ENCODE peak calls at places on chromosomes 4 and X, in ten cellular contexts. M is MM.1S, S is HCT116, J is foreskin keratinocyte, O is upper lobe of right lung, I is endodermal cell, R is neuronal stem cell, H is OCI-LY7, Y is tibial artery, Q is PC-9. V is an unnamed sample.

GRCh38 chrX:77167993-77168392 is 279.2 kb upstream of the FGF16 start:
- DNase-seq in J (no peak), O (no peak), M (no peak), R (no peak), Y (peak), Q (no peak), H (no peak), I (no peak), S (no peak), V (no peak)

GRCh38 chrX:42694260-42694815 is 83.6 kb downstream of the PPP1R2C start:
- DNase-seq in H (no peak), O (no peak), Q (no peak), I (no peak), S (no peak), Y (no peak), R (no peak), M (no peak), J (peak), V (no peak)

GRCh38 chr4:143531368-143531767 is 17.9 kb downstream of the SMARCA5 start:
- DNase-seq in Q (no peak), Y (no peak), M (peak), J (no peak), I (no peak), O (no peak), S (no peak), R (no peak), H (peak), V (no peak)

GRCh38 chrX:153400146-153401132 is 711 bp downstream of the PNMA6E start:
- DNase-seq in Q (no peak), H (peak), J (peak), I (peak), Y (no peak), R (peak), O (peak), M (peak), S (peak), V (no peak)

GRCh38 chrX:17266171-17266570 is 108.8 kb upstream of the NHS start:
- DNase-seq in H (no peak), R (no peak), I (no peak), M (no peak), Y (no peak), J (no peak), S (no peak), Q (no peak), O (no peak), V (no peak)

GRCh38 chr4:853416-853781 is 27.5 kb upstream of the CPLX1 start:
- DNase-seq in I (no peak), H (no peak), J (no peak), R (no peak), S (no peak), O (peak), Y (no peak), Q (no peak), M (no peak), V (no peak)

GRCh38 chrX:69361286-69361926 is 142.7 kb upstream of the NALF2 start:
- DNase-seq in M (no peak), R (no peak), H (no peak), Q (no peak), Y (peak), O (no peak), J (peak), S (no peak), I (no peak), V (no peak)

GRCh38 chr4:26298198-26298950 is 22.4 kb upstream of the RBPJ start:
- DNase-seq in I (no peak), Q (no peak), Y (no peak), J (no peak), R (no peak), H (no peak), M (no peak), S (no peak), O (no peak), V (no peak)

GRCh38 chrX:130079824-130080406 is 30.4 kb downstream of the ELF4 start:
- DNase-seq in Y (peak), S (peak), O (no peak), M (peak), J (peak), H (peak), I (peak), R (peak), Q (peak), V (no peak)

GRCh38 chr4:65561164-65561563 is 109.1 kb downstream of the EPHA5 start:
- DNase-seq in M (no peak), Y (no peak), O (no peak), I (no peak), H (no peak), R (no peak), S (no peak), J (no peak), Q (no peak), V (no peak)

GRCh38 chr4:187541666-187542065 is 453.9 kb upstream of the ZFP42 start:
- DNase-seq in S (no peak), Y (no peak), Q (no peak), I (no peak), M (no peak), R (no peak), H (no peak), O (no peak), J (no peak), V (no peak)

GRCh38 chrX:136849395-136849794 is 31.1 kb downstream of the RBMX start:
- DNase-seq in R (no peak), H (no peak), I (no peak), Q (no peak), O (no peak), J (no peak), Y (no peak), S (no peak), M (no peak), V (no peak)

GRCh38 chr4:118775405-118775804 is 60.5 kb downstream of the SEC24D start:
- DNase-seq in J (no peak), I (no peak), Q (no peak), S (no peak), O (no peak), H (no peak), M (no peak), Y (no peak), R (no peak), V (no peak)

GRCh38 chrX:15834827-15835595 is 19.6 kb downstream of the AP1S2 start:
- DNase-seq in I (no peak), J (peak), M (no peak), Q (peak), H (no peak), O (no peak), R (no peak), Y (no peak), S (no peak), V (no peak)

GRCh38 chr4:40728341-40728740 is 21.4 kb upstream of the NSUN7 start:
- DNase-seq in H (no peak), O (no peak), J (no peak), S (no peak), R (no peak), Q (no peak), M (no peak), I (no peak), Y (no peak), V (no peak)

GRCh38 chrX:110402091-110402854 is 43.6 kb downstream of the RTL9 start:
- DNase-seq in R (no peak), Y (peak), I (no peak), H (no peak), J (peak), M (no peak), O (no peak), Q (peak), S (no peak), V (no peak)

GRCh38 chr4:76206222-76206942 is 7.2 kb downstream of the SCARB2 start:
- DNase-seq in Q (no peak), Y (no peak), H (no peak), J (peak), S (no peak), O (no peak), R (no peak), I (no peak), M (no peak), V (no peak)

GRCh38 chr4:23654791-23655190 is 235.1 kb downstream of the PPARGC1A start:
- DNase-seq in Q (no peak), O (no peak), S (no peak), Y (no peak), H (no peak), R (no peak), J (peak), M (no peak), I (no peak), V (no peak)

GRCh38 chr4:59655996-59656395 is 1544.1 kb upstream of the ADGRL3 start:
- DNase-seq in O (peak), J (no peak), Y (no peak), Q (no peak), I (peak), R (no peak), M (no peak), H (no peak), S (no peak), V (no peak)

GRCh38 chr4:113645771-113646455 is 115.6 kb downstream of the CAMK2D start:
- DNase-seq in M (no peak), J (peak), O (no peak), S (peak), Q (peak), I (peak), R (no peak), Y (no peak), H (no peak), V (peak)
- H3K27ac ChIP-seq in M (no peak), J (no peak), O (peak), S (peak), Q (peak), I (peak), R (peak), Y (no peak), H (no peak), V (peak)

GRCh38 chr4:47762376-47763266 is 75.2 kb downstream of the CORIN start:
- DNase-seq in J (no peak), R (no peak), M (no peak), O (no peak), I (no peak), Q (no peak), H (no peak), Y (no peak), S (no peak), V (no peak)

GRCh38 chr4:47763279-47763678 is 74.6 kb downstream of the CORIN start:
- DNase-seq in S (no peak), Y (no peak), I (no peak), J (no peak), O (no peak), R (no peak), Q (no peak), M (no peak), H (no peak), V (no peak)
- H3K27ac ChIP-seq in S (no peak), Y (no peak), I (no peak), J (no peak), O (no peak), R (no peak), Q (no peak), M (no peak), H (no peak), V (no peak)

GRCh38 chr4:183240581-183241321 is 79.3 kb downstream of the CLDN22 start:
- DNase-seq in Q (peak), I (peak), H (no peak), M (no peak), J (no peak), O (no peak), R (no peak), S (no peak), Y (no peak), V (no peak)

GRCh38 chr4:183244506-183244905 is 75.6 kb downstream of the CLDN22 start:
- DNase-seq in O (no peak), R (no peak), I (no peak), Y (no peak), H (no peak), Q (no peak), J (no peak), S (no peak), M (no peak), V (no peak)

GRCh38 chr4:183241771-183242170 is 78.3 kb downstream of the CLDN22 start:
- DNase-seq in S (no peak), J (no peak), R (no peak), H (no peak), M (no peak), O (no peak), Q (peak), Y (no peak), I (no peak), V (no peak)

GRCh38 chr4:183242291-183242690 is 77.8 kb downstream of the CLDN22 start:
- DNase-seq in I (no peak), H (no peak), R (no peak), S (no peak), M (no peak), J (no peak), O (no peak), Q (no peak), Y (no peak), V (no peak)

DNA sequence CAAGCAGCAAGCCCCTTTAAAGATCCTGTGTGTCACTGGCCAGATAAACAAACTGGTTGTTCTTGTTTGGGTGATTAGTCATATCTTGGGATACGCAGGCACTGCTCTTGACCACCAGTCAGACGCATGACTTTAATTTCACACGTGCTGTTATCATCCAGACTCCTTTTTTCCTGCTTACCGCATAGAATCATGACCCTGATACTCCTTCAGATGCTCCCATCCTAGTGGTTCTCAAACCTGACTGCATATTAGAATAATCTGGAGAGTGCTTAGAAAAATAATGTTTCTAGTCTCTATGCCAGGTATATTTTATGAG is 78.8 kb downstream of the CLDN22 start:
- DNase-seq in I (no peak), R (no peak), J (peak), Q (peak), M (no peak), H (no peak), O (no peak), Y (no peak), S (peak), V (peak)
- H3K27ac ChIP-seq in I (no peak), R (no peak), J (no peak), Q (peak), M (no peak), H (no peak), O (peak), Y (no peak), S (no peak), V (no peak)

DNA sequence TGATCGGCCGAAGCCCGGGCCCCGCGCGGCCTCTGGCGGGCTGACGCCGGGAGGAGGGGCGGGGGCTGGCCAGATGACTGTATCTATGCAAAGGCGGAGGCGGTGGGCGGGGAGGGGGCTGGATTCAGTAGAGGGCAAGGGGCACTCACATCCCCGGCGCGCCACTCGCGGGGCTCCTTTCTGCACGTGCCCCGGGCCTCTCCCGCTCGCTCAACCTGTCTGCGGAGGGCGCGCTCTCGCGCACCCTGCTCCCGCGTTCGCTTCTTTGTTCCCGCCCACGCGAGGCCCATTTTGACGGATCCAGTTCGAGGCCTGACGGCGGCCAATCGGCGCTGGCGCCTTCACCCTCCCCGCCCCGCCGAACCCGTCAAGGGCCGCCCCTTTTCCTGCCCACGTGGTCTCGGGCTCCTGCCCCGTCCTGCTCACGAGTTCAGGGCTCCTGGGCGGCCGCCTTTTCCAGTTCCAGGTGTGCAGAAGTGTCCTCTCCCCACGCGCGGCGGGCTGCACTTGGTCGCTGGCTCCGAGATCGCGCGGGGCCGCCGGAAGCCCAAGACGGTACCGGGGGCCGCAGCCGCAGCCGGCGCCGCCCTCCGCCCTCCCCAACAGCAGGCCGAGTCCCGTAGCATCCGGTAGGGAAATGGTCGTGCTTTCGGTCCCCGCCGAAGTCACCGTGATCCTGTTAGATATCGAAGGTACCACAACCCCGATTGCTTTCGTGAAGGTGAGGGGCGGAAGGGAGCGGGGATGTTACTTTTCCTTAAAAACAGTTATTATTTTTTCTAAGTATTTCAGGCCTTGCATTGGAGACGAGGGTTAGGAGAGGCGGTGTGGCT is at the start of the genes ENOPH1 and HNRNPDL:
- DNase-seq in S (peak), Q (peak), H (peak), J (peak), Y (peak), O (peak), M (peak), I (peak), R (peak), V (peak)
- H3K27ac ChIP-seq in S (peak), Q (peak), H (peak), J (peak), Y (peak), O (peak), M (peak), I (peak), R (peak), V (peak)

GRCh38 chrX:131783555-131784338 is 239.4 kb upstream of the STK26 start:
- DNase-seq in Q (no peak), R (no peak), O (no peak), H (no peak), I (no peak), M (peak), S (no peak), Y (no peak), J (no peak), V (no peak)

GRCh38 chrX:131778269-131779218 is 234.7 kb downstream of the OR13H1 start:
- DNase-seq in S (no peak), J (no peak), I (no peak), Q (no peak), Y (no peak), R (no peak), O (no peak), M (peak), H (no peak), V (no peak)

DNA sequence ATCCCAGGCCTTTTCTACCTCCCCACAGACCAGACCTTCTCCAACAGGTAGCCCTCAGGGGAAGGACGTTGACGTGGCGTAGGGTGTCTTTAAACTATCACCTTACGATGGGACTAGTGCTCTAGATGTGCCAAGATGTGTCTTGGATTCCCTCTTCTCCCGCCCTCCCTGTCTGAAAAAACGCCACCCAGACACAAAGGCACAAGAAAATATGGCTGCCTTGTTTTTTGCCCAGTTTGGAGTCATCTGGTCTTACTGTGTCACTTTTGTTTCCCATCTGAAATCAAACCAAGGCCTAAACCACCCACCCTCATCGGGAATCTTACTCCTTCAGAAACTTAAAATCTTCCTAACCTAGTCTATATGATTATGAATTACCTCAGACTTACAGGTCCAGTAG is 235.4 kb downstream of the OR13H1 start:
- DNase-seq in M (peak), Y (no peak), I (no peak), S (no peak), O (no peak), R (no peak), J (no peak), Q (no peak), H (no peak), V (no peak)
- H3K27ac ChIP-seq in M (peak), Y (no peak), I (no peak), S (no peak), O (no peak), R (no peak), J (no peak), Q (no peak), H (no peak), V (no peak)

DNA sequence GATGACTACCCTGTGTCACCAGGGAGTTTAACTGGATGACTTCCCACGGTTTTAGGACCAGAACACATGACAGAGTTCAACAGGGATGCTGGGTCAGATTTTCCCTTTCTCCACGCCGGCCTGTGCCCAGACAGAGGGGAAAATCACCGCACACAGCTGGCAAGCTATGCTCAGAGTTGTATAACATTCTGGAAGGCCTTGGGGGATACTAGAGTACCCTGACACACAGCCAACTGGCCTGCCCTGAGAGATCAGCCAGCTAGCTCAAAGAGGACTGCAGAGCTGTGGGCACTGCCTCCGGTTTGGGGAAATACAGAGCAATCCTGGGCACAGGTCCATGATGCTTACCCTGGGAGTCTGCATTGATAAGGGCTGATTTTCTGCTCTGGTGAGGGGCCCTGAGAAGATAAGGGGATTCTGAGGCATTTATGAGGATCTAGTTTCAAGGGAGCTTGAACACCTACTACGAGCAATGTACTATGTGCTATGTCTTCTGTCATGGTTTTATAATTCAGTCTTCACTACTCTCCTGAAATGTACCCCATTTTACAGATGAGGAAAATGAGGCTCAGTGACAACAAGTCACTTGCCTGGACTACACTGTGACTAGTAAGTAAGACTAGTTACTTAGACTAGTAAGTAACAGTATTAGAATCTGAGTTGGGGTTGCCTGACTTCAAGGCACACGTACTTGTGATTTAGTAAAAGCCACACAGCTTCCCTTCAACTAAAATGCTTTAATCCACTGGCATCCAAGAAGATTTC is 14.7 kb downstream of the C4orf54 start:
- DNase-seq in Q (no peak), Y (peak), H (no peak), J (no peak), R (no peak), S (no peak), O (no peak), M (no peak), I (peak), V (no peak)
- H3K27ac ChIP-seq in Q (no peak), Y (peak), H (no peak), J (no peak), R (no peak), S (no peak), O (no peak), M (no peak), I (no peak), V (no peak)

DNA sequence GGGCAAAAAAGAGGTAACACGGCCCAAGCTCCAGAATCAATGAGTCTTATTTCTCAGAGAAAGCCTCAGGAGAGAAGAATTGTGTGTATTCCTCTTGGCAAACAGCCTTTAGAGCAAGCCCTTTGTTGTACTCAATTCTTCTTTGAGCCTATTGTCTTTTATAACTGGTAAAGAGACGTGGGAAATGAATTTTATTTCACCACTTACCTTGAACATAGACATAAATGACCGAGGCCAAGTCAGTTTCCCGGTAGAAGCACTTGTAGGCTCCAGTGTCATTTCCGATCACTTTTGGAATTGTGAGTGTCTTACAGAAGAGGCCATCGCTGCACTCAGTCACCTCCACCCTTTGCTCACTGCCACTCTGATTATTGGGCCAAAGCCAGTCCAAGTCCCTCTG is 7.0 kb downstream of the KDR start:
- DNase-seq in H (no peak), O (no peak), Y (no peak), J (no peak), S (no peak), M (no peak), I (no peak), R (no peak), Q (no peak), V (no peak)
- H3K27ac ChIP-seq in H (no peak), O (no peak), Y (no peak), J (no peak), S (no peak), M (no peak), I (no peak), R (no peak), Q (no peak), V (no peak)

V was measured in epithelial cell of prostate.